ENCODE peak calls at places on chromosome 2, in six cellular contexts. F, W, L, P, U and Q are unnamed samples.
A peak's percentile ranks its signal among the peaks of the same experiment; 100 is the strongest.

GRCh38 chr2:84483320-84483719 is 24.2 kb upstream of the SUCLG1 start:
- DNase-seq in F (no peak), W (no peak), L (no peak), P (no peak), U (no peak), Q (no peak)

GRCh38 chr2:231199219-231199618 is 788 bp downstream of the ARMC9 start:
- DNase-seq in F (no peak), W (no peak), L (peak; percentile 26), P (no peak), U (peak; percentile 60), Q (no peak)

GRCh38 chr2:212076456-212076855 is 462.1 kb downstream of the ERBB4 start:
- DNase-seq in F (no peak), W (no peak), L (no peak), P (no peak), U (no peak), Q (no peak)

GRCh38 chr2:96093528-96093927 is 22.8 kb downstream of the ADRA2B start:
- DNase-seq in F (no peak), W (no peak), L (no peak), P (peak; percentile 16), U (no peak), Q (no peak)

GRCh38 chr2:113873867-113874266 is 16.0 kb upstream of the ACTR3 start:
- DNase-seq in F (no peak), W (no peak), L (no peak), P (no peak), U (no peak), Q (no peak)

GRCh38 chr2:40466926-40467325 is 15.0 kb upstream of the SLC8A1 start:
- DNase-seq in F (no peak), W (no peak), L (no peak), P (no peak), U (no peak), Q (no peak)

GRCh38 chr2:45778720-45779171 is 127.3 kb downstream of the PRKCE start:
- DNase-seq in F (peak; percentile 74), W (peak; percentile 70), L (peak; percentile 75), P (peak; percentile 70), U (no peak), Q (peak; percentile 43)

GRCh38 chr2:235981629-235982028 is 186.6 kb downstream of the GBX2 start:
- DNase-seq in F (no peak), W (no peak), L (no peak), P (no peak), U (no peak), Q (no peak)

GRCh38 chr2:46977899-46978298 is 62.3 kb upstream of the MCFD2 start:
- DNase-seq in F (no peak), W (no peak), L (no peak), P (no peak), U (no peak), Q (no peak)

GRCh38 chr2:10591207-10591606 is 98.6 kb downstream of the NOL10 start:
- DNase-seq in F (no peak), W (no peak), L (peak; percentile 53), P (no peak), U (no peak), Q (no peak)

GRCh38 chr2:10216677-10217498 is 85.8 kb upstream of the HPCAL1 start:
- DNase-seq in F (no peak), W (no peak), L (no peak), P (no peak), U (no peak), Q (peak; percentile 33)

GRCh38 chr2:150485114-150485870 is 2.2 kb downstream of the RND3 start:
- DNase-seq in F (peak; percentile 49), W (peak; percentile 87), L (peak; percentile 73), P (peak; percentile 82), U (peak; percentile 92), Q (peak; percentile 92)

GRCh38 chr2:149598014-149598395 is 10.4 kb upstream of the MMADHC start:
- DNase-seq in F (no peak), W (peak; percentile 12), L (no peak), P (no peak), U (no peak), Q (no peak)

GRCh38 chr2:115560671-115561070 is 1118.2 kb downstream of the DPP10 start:
- DNase-seq in F (no peak), W (no peak), L (peak; percentile 0), P (no peak), U (no peak), Q (no peak)

GRCh38 chr2:129744649-129745048 is 234.8 kb upstream of the RAB6C start:
- DNase-seq in F (no peak), W (peak; percentile 53), L (no peak), P (no peak), U (no peak), Q (no peak)

GRCh38 chr2:15506231-15506819 is 54.8 kb downstream of the NBAS start:
- DNase-seq in F (no peak), W (no peak), L (peak; percentile 61), P (no peak), U (no peak), Q (no peak)

GRCh38 chr2:72694715-72695496 is 130.9 kb downstream of the EXOC6B start:
- DNase-seq in F (no peak), W (peak; percentile 64), L (peak; percentile 88), P (peak; percentile 60), U (no peak), Q (no peak)

GRCh38 chr2:105557515-105557914 is 158.7 kb upstream of the FHL2 start:
- DNase-seq in F (no peak), W (no peak), L (no peak), P (no peak), U (no peak), Q (no peak)

GRCh38 chr2:67838205-67838604 is 224.6 kb downstream of the C1D start:
- DNase-seq in F (no peak), W (no peak), L (no peak), P (no peak), U (no peak), Q (no peak)

GRCh38 chr2:171407030-171407707 is 26.6 kb downstream of the METTL8 start:
- DNase-seq in F (no peak), W (no peak), L (no peak), P (no peak), U (no peak), Q (no peak)

GRCh38 chr2:199442173-199442572 is 15.6 kb downstream of the SATB2 start:
- DNase-seq in F (no peak), W (no peak), L (no peak), P (no peak), U (no peak), Q (no peak)

GRCh38 chr2:134282638-134283400 is 28.9 kb downstream of the MGAT5 start:
- DNase-seq in F (no peak), W (no peak), L (no peak), P (no peak), U (no peak), Q (no peak)

GRCh38 chr2:128405981-128406601 is 87.4 kb upstream of the HS6ST1 start:
- DNase-seq in F (no peak), W (no peak), L (no peak), P (peak; percentile 42), U (peak; percentile 21), Q (no peak)

GRCh38 chr2:154466226-154466625 is 232.3 kb upstream of the KCNJ3 start:
- DNase-seq in F (no peak), W (no peak), L (no peak), P (no peak), U (no peak), Q (no peak)

GRCh38 chr2:182668671-182669070 is 47.4 kb upstream of the DNAJC10 start:
- DNase-seq in F (no peak), W (peak; percentile 44), L (no peak), P (no peak), U (no peak), Q (no peak)

GRCh38 chr2:152894051-152894450 is 175.6 kb downstream of the ARL6IP6 start:
- DNase-seq in F (no peak), W (no peak), L (no peak), P (no peak), U (no peak), Q (no peak)

GRCh38 chr2:151200844-151201243 is 60.8 kb downstream of the RBM43 start:
- DNase-seq in F (no peak), W (no peak), L (no peak), P (no peak), U (no peak), Q (no peak)

GRCh38 chr2:38122344-38122743 is 46.4 kb upstream of the CYP1B1 start:
- DNase-seq in F (no peak), W (no peak), L (no peak), P (peak; percentile 75), U (peak; percentile 72), Q (no peak)

GRCh38 chr2:178530625-178531142 is 50.4 kb downstream of the PLEKHA3 start:
- DNase-seq in F (no peak), W (no peak), L (no peak), P (no peak), U (no peak), Q (no peak)

DNA sequence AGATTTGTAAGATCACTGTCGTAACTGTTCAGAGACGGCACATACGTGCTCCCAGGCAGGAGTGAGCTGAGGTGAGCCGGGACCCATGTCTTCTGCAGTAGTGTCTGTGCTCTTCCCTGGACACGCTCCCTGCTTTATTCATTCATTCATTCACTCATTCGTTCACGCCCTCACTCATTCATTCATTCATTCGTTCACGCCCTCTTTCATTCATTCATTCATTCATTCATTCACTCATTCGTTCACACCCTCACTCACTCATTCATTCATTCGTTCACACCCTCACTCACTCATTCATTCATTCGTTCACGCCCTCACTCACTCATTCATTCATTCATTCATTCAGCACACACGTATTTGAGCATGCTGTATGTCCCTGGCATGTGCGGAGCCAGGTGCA is 207.0 kb downstream of the GLI2 start:
- DNase-seq in F (no peak), W (no peak), L (no peak), P (no peak), U (no peak), Q (no peak)
- H3K4me3 ChIP-seq in F (no peak overlapping the region), W (no peak overlapping the region), L (no peak overlapping the region), P (no peak overlapping the region), U (no peak overlapping the region), Q (no peak overlapping the region)

DNA sequence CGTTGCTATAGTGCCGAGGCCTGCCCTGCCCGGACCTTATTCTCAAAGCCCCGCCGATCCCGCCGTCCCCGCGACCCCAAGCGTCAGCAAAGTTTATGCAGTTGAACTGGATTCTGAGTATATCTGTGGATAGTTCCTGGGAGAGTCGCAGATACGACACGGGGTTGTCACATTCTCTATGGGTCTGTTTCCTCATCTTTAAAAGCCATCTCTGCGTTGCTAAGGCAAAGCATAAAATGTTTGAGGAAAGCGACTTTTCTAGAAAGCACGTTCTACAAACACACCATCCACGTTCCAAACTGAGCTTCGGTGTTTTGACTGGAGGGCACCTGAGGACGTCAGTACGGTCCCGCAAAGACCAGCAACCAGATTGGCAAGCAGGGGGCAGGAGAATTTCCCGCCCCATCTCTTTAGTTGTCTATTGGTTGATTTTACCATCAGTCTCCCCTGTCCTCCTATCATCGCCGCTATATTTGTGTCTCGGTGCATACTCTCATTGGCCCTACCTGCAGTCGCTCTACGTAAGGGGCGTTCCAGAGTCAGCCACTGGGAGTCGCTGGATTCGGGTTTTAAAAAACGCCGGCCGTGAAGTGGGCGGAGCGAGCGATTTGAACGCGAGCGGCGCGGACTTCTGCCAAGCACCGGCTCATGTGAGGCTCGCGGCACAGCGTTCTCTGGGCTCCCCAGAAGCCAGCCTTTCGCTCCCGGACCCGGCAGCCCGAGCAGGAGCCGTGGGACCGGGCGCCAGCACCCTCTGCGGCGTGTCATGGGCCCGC is at the start of gene CENPA:
- DNase-seq in F (peak; percentile 99), W (peak; percentile 98), L (peak; percentile 100), P (peak; percentile 98), U (peak; percentile 99), Q (peak; percentile 96)
- TF ChIP-seq CTCF in F (peak; percentile 73), W (peak; percentile 4), L (no peak), P (peak; percentile 40), U (peak; percentile 34), Q (peak; percentile 46)

GRCh38 chr2:218891275-218892135 is 10.9 kb downstream of the WNT10A start:
- DNase-seq in F (no peak), W (no peak), L (no peak), P (no peak), U (peak; percentile 35), Q (no peak)
- H3K4me1 ChIP-seq in F (peaks cover 32% of the 10 kb centered on the region), W (peaks cover 38% of the 10 kb centered on the region), L (no peaks in the 10 kb centered on the region), P (peaks cover 17% of the 10 kb centered on the region), U (no peaks in the 10 kb centered on the region), Q (peaks cover 14% of the 10 kb centered on the region)

GRCh38 chr2:95010697-95011096 is 14.8 kb upstream of the MAL start:
- DNase-seq in F (no peak), W (no peak), L (no peak), P (no peak), U (no peak), Q (no peak)
- H3K4me3 ChIP-seq in F (no peak overlapping the region), W (no peak overlapping the region), L (no peak overlapping the region), P (no peak overlapping the region), U (no peak overlapping the region), Q (no peak overlapping the region)